ENCODE peak calls at places on chromosome 18, in eight cellular contexts. X is iris pigment epithelial cell; W is H1; Z is T-helper 1 cell; Y is HEK293T; A is neural progenitor cell; S is activated CD4-positive, CD25-positive, alpha-beta regulatory T cell treated with anti-CD3 and anti-CD28 coated beads, Interleukin-2, amount 50 U/mL, for 16 hours; D is stimulated activated CD4-positive, alpha-beta T cell treated with anti-CD3 and anti-CD28 coated beads, Interleukin-2, amount 100 ng/mL, for 48 hours. O is an unnamed sample.

GRCh38 chr18:24488824-24489493 is 28.5 kb downstream of the HRH4 start:
- DNase-seq in W (no peak), S (no peak), D (no peak), Z (no peak), Y (peak; percentile 52), X (peak; percentile 38), A (peak; percentile 55), O (no peak)

GRCh38 chr18:49755489-49755888 is 57.8 kb downstream of the ACAA2 start:
- DNase-seq in Y (no peak), S (no peak), A (no peak), X (no peak), D (no peak), Z (no peak), W (no peak), O (no peak)

GRCh38 chr18:59520569-59520968 is 161.5 kb upstream of the LMAN1 start:
- DNase-seq in Z (no peak), S (no peak), Y (no peak), X (no peak), D (no peak), A (no peak), W (no peak), O (no peak)

GRCh38 chr18:11981633-11982366 is 493 bp downstream of the IMPA2 start:
- DNase-seq in D (peak; percentile 16), Y (peak; percentile 11), Z (peak; percentile 2), A (peak; percentile 87), X (peak; percentile 31), W (no peak), S (no peak), O (peak; percentile 66)

GRCh38 chr18:77487951-77488740 is 238.5 kb downstream of the GALR1 start:
- DNase-seq in S (no peak), Z (no peak), D (no peak), X (no peak), A (no peak), Y (no peak), W (no peak), O (no peak)

GRCh38 chr18:70600225-70600925 is 311.5 kb downstream of the SOCS6 start:
- DNase-seq in Z (no peak), Y (no peak), X (no peak), S (no peak), A (no peak), W (no peak), D (no peak), O (no peak)

GRCh38 chr18:24230766-24231165 is 91.9 kb downstream of the CABYR start:
- DNase-seq in Z (no peak), Y (no peak), D (no peak), X (no peak), S (no peak), W (no peak), A (no peak), O (no peak)

GRCh38 chr18:41126541-41127235 is 828.3 kb upstream of the PIK3C3 start:
- DNase-seq in W (no peak), D (no peak), Y (no peak), X (peak; percentile 81), A (no peak), S (no peak), Z (no peak), O (no peak)

GRCh38 chr18:76874643-76875389 is 52.5 kb downstream of the ZNF236 start:
- DNase-seq in X (no peak), A (peak; percentile 30), Y (no peak), S (no peak), Z (no peak), W (no peak), D (peak; percentile 33), O (no peak)

GRCh38 chr18:46055841-46056240 is 16.2 kb downstream of the PSTPIP2 start:
- DNase-seq in D (no peak), Y (no peak), Z (no peak), S (no peak), W (no peak), A (no peak), X (no peak), O (no peak)

GRCh38 chr18:55351220-55351619 is 236.8 kb downstream of the TCF4 start:
- DNase-seq in X (peak; percentile 24), Y (no peak), Z (no peak), A (no peak), D (no peak), W (no peak), S (no peak), O (no peak)

GRCh38 chr18:76475450-76476203 is 19.4 kb downstream of the ZNF516 start:
- DNase-seq in X (no peak), S (no peak), W (no peak), A (no peak), D (no peak), Y (no peak), Z (no peak), O (no peak)

GRCh38 chr18:35582899-35583558 is 1.5 kb downstream of the GALNT1 start:
- DNase-seq in Z (no peak), S (no peak), X (peak; percentile 56), W (no peak), Y (peak; percentile 68), A (peak; percentile 48), D (no peak), O (no peak)

GRCh38 chr18:24189007-24189528 is 50.2 kb downstream of the CABYR start:
- DNase-seq in A (no peak), W (no peak), D (no peak), Z (no peak), X (peak; percentile 69), Y (no peak), S (no peak), O (no peak)

GRCh38 chr18:79454034-79454735 is 58.5 kb downstream of the NFATC1 start:
- DNase-seq in D (no peak), W (no peak), S (no peak), X (no peak), Y (no peak), Z (no peak), A (no peak), O (no peak)

GRCh38 chr18:21894619-21895367 is 154.2 kb downstream of the MIB1 start:
- DNase-seq in Z (no peak), A (no peak), X (peak; percentile 76), S (no peak), Y (no peak), D (no peak), W (no peak), O (no peak)